ENCODE peak calls at places on chromosome 17, in nine cellular contexts. U is fibroblast of the aortic adventitia, Z is ascending aorta, Y is heart right ventricle, T is B cell, K is neural progenitor cell, I is psoas muscle, C is PC-3, F is osteocyte. L is an unnamed sample.

GRCh38 chr17:76331083-76331482 is 22.6 kb downstream of the PRPSAP1 start:
- DNase-seq in T (no peak), U (no peak), K (no peak), I (no peak), Z (no peak), F (no peak), C (peak; percentile 71), Y (no peak), L (no peak)

GRCh38 chr17:39960406-39961053 is 2.3 kb upstream of the GSDMA start:
- DNase-seq in I (no peak), T (no peak), Y (no peak), K (no peak), Z (no peak), F (no peak), C (no peak), U (no peak), L (no peak)

GRCh38 chr17:19753049-19753444 is 4.9 kb upstream of the ALDH3A1 start:
- DNase-seq in K (no peak), C (peak; percentile 99), Z (peak; percentile 78), F (peak; percentile 92), I (peak; percentile 86), Y (peak; percentile 67), T (no peak), U (peak; percentile 69), L (no peak)

GRCh38 chr17:79411419-79411818 is 199.4 kb downstream of the RBFOX3 start:
- DNase-seq in U (no peak), Y (no peak), Z (no peak), I (no peak), F (no peak), C (no peak), K (no peak), T (no peak), L (no peak)

GRCh38 chr17:63035271-63035670 is 69.2 kb downstream of the TANC2 start:
- DNase-seq in Y (no peak), T (no peak), C (peak; percentile 86), Z (no peak), I (no peak), U (peak; percentile 67), K (no peak), F (no peak), L (no peak)

GRCh38 chr17:62101090-62101489 is 36.0 kb upstream of the MED13 start:
- DNase-seq in K (no peak), I (no peak), F (no peak), Z (no peak), Y (no peak), T (no peak), U (no peak), C (no peak), L (no peak)

GRCh38 chr17:73643012-73643845 is 1.0 kb downstream of the SDK2 start:
- DNase-seq in C (peak; percentile 17), Z (no peak), F (no peak), T (no peak), K (peak; percentile 71), I (no peak), U (no peak), Y (no peak), L (no peak)

GRCh38 chr17:57726213-57726612 is 18.9 kb downstream of the CCDC182 start:
- DNase-seq in Z (no peak), T (no peak), I (no peak), F (no peak), U (no peak), K (no peak), Y (no peak), C (no peak), L (no peak)

GRCh38 chr17:66755944-66756290 is 79.0 kb upstream of the CACNG5 start:
- DNase-seq in U (no peak), T (no peak), I (no peak), C (no peak), Y (no peak), Z (no peak), K (no peak), F (no peak), L (no peak)

GRCh38 chr17:81655378-81656117 is 794 bp downstream of the PDE6G start:
- DNase-seq in K (peak; percentile 34), I (no peak), C (no peak), Y (no peak), T (no peak), U (no peak), Z (no peak), F (no peak), L (no peak)

GRCh38 chr17:76529224-76529642 is 8.3 kb downstream of the CYGB start:
- DNase-seq in T (no peak), F (no peak), K (no peak), Z (peak; percentile 73), C (peak; percentile 70), U (peak; percentile 97), I (peak; percentile 87), Y (peak; percentile 81), L (no peak)

GRCh38 chr17:40179923-40180659 is 2.8 kb downstream of the RAPGEFL1 start:
- DNase-seq in Z (no peak), K (no peak), T (no peak), F (no peak), U (peak; percentile 40), I (no peak), Y (no peak), C (no peak), L (no peak)

GRCh38 chr17:22692801-22693171 is 1000.5 kb downstream of the KCNJ18 start:
- DNase-seq in C (no peak), F (peak; percentile 78), Y (no peak), U (no peak), I (no peak), K (no peak), Z (no peak), T (no peak), L (no peak)

GRCh38 chr17:22692066-22692800 is 999.9 kb downstream of the KCNJ18 start:
- DNase-seq in C (no peak), I (no peak), U (no peak), Z (no peak), F (peak; percentile 78), Y (no peak), K (no peak), T (no peak), L (no peak)

GRCh38 chr17:22694362-22695227 is 1002.3 kb downstream of the KCNJ18 start:
- DNase-seq in U (no peak), F (peak; percentile 83), Y (no peak), I (no peak), T (no peak), C (no peak), K (no peak), Z (no peak), L (no peak)

DNA sequence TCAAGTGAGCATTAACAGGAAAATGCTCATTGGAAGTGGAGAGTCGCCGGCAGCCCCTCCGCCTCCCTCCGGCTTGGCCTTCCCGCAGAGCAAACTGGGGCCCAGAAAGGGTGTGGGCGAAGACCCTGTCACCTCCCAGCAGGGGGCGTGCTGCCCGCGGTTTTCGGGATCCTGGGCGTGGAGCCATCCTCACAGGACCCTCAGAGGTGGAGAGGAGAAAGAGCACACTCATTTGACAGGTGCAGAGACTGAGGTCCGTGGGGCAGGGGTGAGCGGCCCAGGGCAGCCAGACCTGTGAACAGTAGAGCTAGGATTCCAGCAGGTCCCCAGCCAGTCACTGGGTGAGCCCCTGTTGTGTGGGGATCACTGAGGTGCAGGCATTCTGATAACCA is 1002.9 kb downstream of the KCNJ18 start:
- DNase-seq in Z (no peak), Y (no peak), T (no peak), I (no peak), K (no peak), C (no peak), U (no peak), F (peak; percentile 83), L (no peak)
- TF ChIP-seq CTCF in Z (no peak), Y (no peak), T (no peak), I (no peak), K (no peak), C (peak; percentile 30), U (no peak), F (no peak), L (no peak)

DNA sequence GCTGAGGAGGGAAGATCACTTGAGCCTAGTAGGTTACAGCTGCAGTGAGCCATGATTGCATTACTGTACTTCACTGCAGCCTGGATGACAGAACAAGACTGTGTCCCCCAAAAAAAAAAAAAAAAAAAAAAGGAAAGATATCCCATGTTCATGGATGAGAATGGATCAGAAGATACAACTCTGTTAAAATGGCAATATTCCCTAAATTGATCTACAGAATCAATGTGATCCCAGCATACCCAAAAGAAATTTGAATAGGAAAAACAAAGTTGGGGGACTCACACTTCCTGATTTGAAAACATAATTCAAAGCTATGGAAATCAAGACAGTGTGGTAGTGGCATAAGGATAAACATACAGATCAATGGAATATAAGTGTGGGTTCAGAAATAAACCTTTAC is 12.7 kb upstream of the KANSL1 start:
- DNase-seq in K (no peak), I (no peak), T (no peak), Z (no peak), U (no peak), C (no peak), Y (no peak), F (no peak), L (no peak)
- TF ChIP-seq CTCF in K (no peak), I (no peak), T (no peak), Z (no peak), U (no peak), C (no peak), Y (no peak), F (no peak), L (no peak)

DNA sequence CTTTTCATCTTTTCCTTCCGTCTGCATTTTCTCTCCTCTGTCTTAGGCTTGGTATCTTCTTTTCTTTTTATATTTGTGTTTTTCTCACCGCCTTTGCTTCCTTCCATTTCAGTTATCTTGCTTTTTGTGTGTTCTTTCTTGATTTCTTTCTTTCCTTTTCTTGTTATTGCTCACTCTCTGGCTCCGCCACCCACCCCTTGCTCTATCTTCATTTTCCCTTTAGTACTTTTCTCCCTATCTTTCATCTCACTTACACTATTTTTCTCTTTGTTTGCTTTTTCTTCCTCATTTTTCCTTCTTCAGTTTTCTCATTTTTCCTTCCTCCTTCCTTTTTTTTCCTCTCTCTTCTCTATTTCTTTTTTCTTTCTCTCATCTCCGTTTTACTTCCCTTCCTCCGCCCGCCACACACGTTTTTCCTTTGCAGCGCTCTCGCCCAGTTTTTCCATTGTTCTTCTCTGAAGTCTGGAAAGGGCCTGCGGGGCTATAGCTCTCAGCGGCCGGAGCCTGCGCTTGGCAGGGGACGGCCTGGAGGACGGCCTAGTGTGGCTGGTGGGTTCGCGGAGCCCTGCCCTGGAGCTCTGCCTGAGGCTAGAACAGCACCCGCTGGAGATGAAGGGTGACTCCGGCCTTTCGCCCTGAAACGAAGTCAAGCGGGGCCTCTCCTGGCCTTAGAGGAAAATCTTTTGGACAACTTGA is 5.2 kb upstream of the HOXB13 start:
- DNase-seq in T (no peak), C (peak; percentile 63), Z (no peak), F (no peak), U (no peak), I (no peak), Y (no peak), K (peak; percentile 50), L (no peak)
- TF ChIP-seq CTCF in T (no peak), C (no peak), Z (no peak), F (no peak), U (no peak), I (no peak), Y (no peak), K (no peak), L (no peak)

GRCh38 chr17:31266042-31266441 is 31.0 kb downstream of the OMG start:
- DNase-seq in K (no peak), C (no peak), Z (no peak), T (no peak), U (no peak), F (no peak), Y (no peak), I (no peak), L (no peak)
- TF ChIP-seq CTCF in K (peak; percentile 48), C (peak; percentile 41), Z (no peak), T (peak; percentile 40), U (no peak), F (peak; percentile 22), Y (peak; percentile 35), I (no peak), L (peak; percentile 19)

L was measured in type B pancreatic cell.